ENCODE peak calls at places on chromosomes 11 and 22, in six cellular contexts. S is neuronal stem cell, Z is trophoblast cell, U is H9, Q is IMR-90, R is mesenchymal stem cell. F is an unnamed sample.
A peak's percentile ranks its signal among the peaks of the same experiment; 100 is the strongest.

GRCh38 chr11:86374586-86374985 is at the start of gene CCDC81:
- DNase-seq in S (peak; percentile 58), Z (no peak), U (peak; percentile 91), Q (no peak), R (no peak), F (peak; percentile 85)

GRCh38 chr11:67354314-67355022 is 1.1 kb upstream of the POLD4 start:
- DNase-seq in S (no peak), Z (peak; percentile 61), U (peak; percentile 48), Q (peak; percentile 98), R (peak; percentile 98), F (peak; percentile 82)

GRCh38 chr11:47987781-47988180 is 7.4 kb downstream of the PTPRJ start:
- DNase-seq in S (no peak), Z (no peak), U (no peak), Q (no peak), R (no peak), F (no peak)

GRCh38 chr11:118245946-118246562 is 6.1 kb downstream of the MPZL3 start:
- DNase-seq in S (no peak), Z (no peak), U (no peak), Q (no peak), R (no peak), F (no peak)

GRCh38 chr11:30758012-30758411 is 171.9 kb upstream of the MPPED2 start:
- DNase-seq in S (no peak), Z (no peak), U (no peak), Q (peak; percentile 41), R (no peak), F (no peak)

GRCh38 chr11:117673561-117673960 is 123.5 kb downstream of the DSCAML1 start:
- DNase-seq in S (no peak), Z (no peak), U (no peak), Q (no peak), R (no peak), F (no peak)

GRCh38 chr11:1564535-1565172 is 7.4 kb downstream of the DUSP8 start:
- DNase-seq in S (peak; percentile 56), Z (no peak), U (peak; percentile 90), Q (peak; percentile 94), R (peak; percentile 83), F (peak; percentile 88)

GRCh38 chr11:114270531-114271270 is 25.5 kb upstream of the NNMT start:
- DNase-seq in S (no peak), Z (no peak), U (no peak), Q (no peak), R (no peak), F (no peak)

GRCh38 chr11:12162652-12163051 is 52.3 kb downstream of the MICAL2 start:
- DNase-seq in S (no peak), Z (no peak), U (no peak), Q (no peak), R (no peak), F (no peak)

GRCh38 chr11:96335389-96335788 is 7.6 kb downstream of the MAML2 start:
- DNase-seq in S (no peak), Z (no peak), U (no peak), Q (peak; percentile 52), R (peak; percentile 95), F (no peak)

GRCh38 chr11:6682591-6682935 is 577 bp downstream of the MRPL17 start:
- DNase-seq in S (no peak), Z (no peak), U (no peak), Q (no peak), R (no peak), F (no peak)

GRCh38 chr11:80281194-80281593 is 840.4 kb upstream of the TENM4 start:
- DNase-seq in S (no peak), Z (no peak), U (no peak), Q (no peak), R (no peak), F (no peak)

GRCh38 chr11:10522276-10522675 is 18.7 kb downstream of the RNF141 start:
- DNase-seq in S (no peak), Z (no peak), U (no peak), Q (no peak), R (no peak), F (no peak)

GRCh38 chr11:71988050-71988449 is 10.7 kb upstream of the IL18BP start:
- DNase-seq in S (no peak), Z (peak; percentile 89), U (no peak), Q (peak; percentile 87), R (no peak), F (no peak)

DNA sequence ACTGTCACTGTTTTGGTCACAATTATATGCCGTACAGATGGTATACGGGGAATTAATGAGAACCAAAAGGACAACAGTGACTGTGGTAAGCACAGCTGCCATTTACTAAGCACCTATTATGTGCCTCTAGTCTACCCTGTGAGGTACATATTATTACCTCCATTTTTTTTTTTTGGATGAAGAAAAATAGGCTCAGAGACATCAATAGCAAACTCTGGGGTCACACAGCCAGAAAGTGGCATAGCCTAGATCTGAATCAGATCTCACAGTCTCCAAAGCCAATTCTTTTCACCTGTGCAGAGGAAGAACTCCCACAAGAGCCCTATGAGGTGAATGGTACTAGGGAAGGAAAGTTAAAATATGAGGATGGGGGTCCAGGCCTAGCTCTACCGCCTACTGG is 68.9 kb downstream of the USP35 start:
- DNase-seq in S (no peak), Z (no peak), U (no peak), Q (no peak), R (no peak), F (no peak)
- H3K4ac ChIP-seq in S (no peak overlapping the region), Z (no peak overlapping the region), U (no peak overlapping the region), Q (no peak overlapping the region), R (no peak overlapping the region), F (no peak overlapping the region)

GRCh38 chr11:36010010-36010740 is 66.3 kb downstream of the LDLRAD3 start:
- DNase-seq in S (no peak), Z (no peak), U (no peak), Q (peak; percentile 57), R (peak; percentile 23), F (no peak)
- H3K4me1 ChIP-seq in S (peaks cover 7% of the 10 kb centered on the region), Z (peaks cover 6% of the 10 kb centered on the region), U (no peaks in the 10 kb centered on the region), Q (peaks cover 16% of the 10 kb centered on the region), R (peaks cover 3% of the 10 kb centered on the region), F (peaks cover 10% of the 10 kb centered on the region)

GRCh38 chr11:112253605-112254242 is 6.9 kb downstream of the PLET1 start:
- DNase-seq in S (no peak), Z (peak; percentile 94), U (no peak), Q (no peak), R (peak; percentile 29), F (peak; percentile 22)
- H2AK5ac ChIP-seq in S (no peak overlapping the region), Z (peak overlapping the region; percentile 78), U (no peak overlapping the region), Q (peak overlapping the region; percentile 99), R (no peak overlapping the region), F (no peak overlapping the region)

GRCh38 chr22:46002757-46003270 is 25.9 kb upstream of the WNT7B start:
- DNase-seq in S (no peak), Z (no peak), U (no peak), Q (peak; percentile 56), R (peak; percentile 78), F (peak; percentile 78)
- H3K4ac ChIP-seq in S (no peak overlapping the region), Z (no peak overlapping the region), U (no peak overlapping the region), Q (peak overlapping the region; percentile 80), R (peak overlapping the region; percentile 88), F (no peak overlapping the region)

GRCh38 chr11:111372538-111372937 is 6.5 kb downstream of the POU2AF1 start:
- DNase-seq in S (no peak), Z (no peak), U (no peak), Q (no peak), R (no peak), F (no peak)
- H3K4me1 ChIP-seq in S (no peaks in the 10 kb centered on the region), Z (no peaks in the 10 kb centered on the region), U (no peaks in the 10 kb centered on the region), Q (no peaks in the 10 kb centered on the region), R (no peaks in the 10 kb centered on the region), F (no peaks in the 10 kb centered on the region)